ENCODE peak calls at places on chromosomes 6 and 20, in four cellular contexts. One of them, this sample, is unnamed.
A peak's percentile ranks its signal among the peaks of the same experiment; 100 is the strongest.

GRCh38 chr6:157269261-157269794 is 54.0 kb downstream of the TMEM242 start:
- DNase-seq in K562: no peak
- DNase-seq in GM12878: no peak
- DNase-seq in H1: no peak
- DNase-seq in this sample: no peak

GRCh38 chr6:43916924-43917877 is 147.2 kb downstream of the VEGFA start:
- DNase-seq in K562: no peak
- DNase-seq in H1: no peak
- DNase-seq in GM12878: no peak
- DNase-seq in this sample: no peak

GRCh38 chr6:31114970-31115849 is 610 bp downstream of the PSORS1C1 start:
- DNase-seq in H1: no peak
- DNase-seq in K562: peak; percentile 48
- DNase-seq in GM12878: no peak
- DNase-seq in this sample: peak; percentile 58

GRCh38 chr6:55180258-55180657 is 5.9 kb downstream of the HCRTR2 start:
- DNase-seq in K562: no peak
- DNase-seq in H1: no peak
- DNase-seq in GM12878: no peak
- DNase-seq in this sample: no peak

GRCh38 chr6:148968636-148969270 is 221.9 kb downstream of the UST start:
- DNase-seq in GM12878: no peak
- DNase-seq in K562: no peak
- DNase-seq in H1: no peak
- DNase-seq in this sample: no peak

GRCh38 chr20:31606928-31607639 is 2.0 kb downstream of the ID1 start:
- DNase-seq in H1: no peak
- DNase-seq in K562: peak; percentile 94
- DNase-seq in GM12878: no peak
- DNase-seq in this sample: peak; percentile 93

GRCh38 chr6:111813247-111814162 is 59.7 kb downstream of the FYN start:
- DNase-seq in H1: no peak
- DNase-seq in K562: no peak
- DNase-seq in GM12878: no peak
- DNase-seq in this sample: no peak

GRCh38 chr20:44832724-44833123 is 22.4 kb upstream of the RIMS4 start:
- DNase-seq in H1: no peak
- DNase-seq in GM12878: no peak
- DNase-seq in K562: no peak
- DNase-seq in this sample: peak; percentile 23

GRCh38 chr6:24064106-24064505 is 61.9 kb upstream of the NRSN1 start:
- DNase-seq in H1: no peak
- DNase-seq in K562: peak; percentile 6
- DNase-seq in GM12878: no peak
- DNase-seq in this sample: peak; percentile 15

GRCh38 chr6:149054559-149055194 is 262.8 kb upstream of the TAB2 start:
- DNase-seq in GM12878: peak; percentile 86
- DNase-seq in K562: no peak
- DNase-seq in H1: no peak
- DNase-seq in this sample: no peak

GRCh38 chr20:25280051-25280573 is 32.2 kb downstream of the PYGB start:
- DNase-seq in H1: no peak
- DNase-seq in K562: no peak
- DNase-seq in GM12878: no peak
- DNase-seq in this sample: no peak

GRCh38 chr6:46876126-46876525 is 45.6 kb downstream of the ADGRF5 start:
- DNase-seq in GM12878: no peak
- DNase-seq in H1: peak; percentile 27
- DNase-seq in K562: no peak
- DNase-seq in this sample: peak; percentile 28

GRCh38 chr6:75882734-75883133 is 133.7 kb downstream of the MYO6 start:
- DNase-seq in H1: no peak
- DNase-seq in GM12878: no peak
- DNase-seq in K562: no peak
- DNase-seq in this sample: no peak

GRCh38 chr20:2815242-2815900 is 584 bp downstream of the C20orf141 start:
- DNase-seq in K562: no peak
- DNase-seq in H1: no peak
- DNase-seq in GM12878: no peak
- DNase-seq in this sample: no peak

GRCh38 chr6:53579338-53579737 is 34.4 kb upstream of the GCLC start:
- DNase-seq in GM12878: no peak
- DNase-seq in K562: no peak
- DNase-seq in H1: no peak
- DNase-seq in this sample: no peak

GRCh38 chr6:43120101-43120730 is 44.1 kb downstream of the PTK7 start:
- DNase-seq in GM12878: no peak
- DNase-seq in K562: no peak
- DNase-seq in H1: no peak
- DNase-seq in this sample: no peak

GRCh38 chr6:48928937-48929336 is 534.1 kb downstream of the MMUT start:
- DNase-seq in H1: no peak
- DNase-seq in GM12878: no peak
- DNase-seq in K562: no peak
- DNase-seq in this sample: no peak

GRCh38 chr6:2971420-2972218 is at the start of gene SERPINB6:
- DNase-seq in K562: peak; percentile 83
- DNase-seq in H1: no peak
- DNase-seq in GM12878: no peak
- DNase-seq in this sample: no peak

GRCh38 chr20:57197352-57198198 is 68.9 kb downstream of the BMP7 start:
- DNase-seq in K562: no peak
- DNase-seq in H1: no peak
- DNase-seq in GM12878: no peak
- DNase-seq in this sample: no peak

GRCh38 chr20:53080969-53081871 is 109.1 kb downstream of the TSHZ2 start:
- DNase-seq in H1: peak; percentile 7
- DNase-seq in K562: no peak
- DNase-seq in GM12878: no peak
- DNase-seq in this sample: no peak
- TF ChIP-seq EGR1 in H1: no peak
- TF ChIP-seq EGR1 in K562: no peak
- TF ChIP-seq EGR1 in GM12878: no peak
- TF ChIP-seq EGR1 in this sample: no peak

GRCh38 chr6:104754788-104755409 is 104.8 kb downstream of the HACE1 start:
- DNase-seq in K562: no peak
- DNase-seq in GM12878: no peak
- DNase-seq in H1: no peak
- DNase-seq in this sample: no peak
- TF ChIP-seq ZNF274 in K562: no peak
- TF ChIP-seq ZNF274 in GM12878: no peak
- TF ChIP-seq ZNF274 in H1: no peak
- TF ChIP-seq ZNF274 in this sample: no peak

GRCh38 chr6:11229267-11230043 is 3.0 kb downstream of the NEDD9 start:
- DNase-seq in H1: no peak
- DNase-seq in GM12878: no peak
- DNase-seq in K562: no peak
- DNase-seq in this sample: no peak
- TF ChIP-seq POLR2A in H1: no peak
- TF ChIP-seq POLR2A in GM12878: no peak
- TF ChIP-seq POLR2A in K562: no peak
- TF ChIP-seq POLR2A in this sample: no peak

DNA sequence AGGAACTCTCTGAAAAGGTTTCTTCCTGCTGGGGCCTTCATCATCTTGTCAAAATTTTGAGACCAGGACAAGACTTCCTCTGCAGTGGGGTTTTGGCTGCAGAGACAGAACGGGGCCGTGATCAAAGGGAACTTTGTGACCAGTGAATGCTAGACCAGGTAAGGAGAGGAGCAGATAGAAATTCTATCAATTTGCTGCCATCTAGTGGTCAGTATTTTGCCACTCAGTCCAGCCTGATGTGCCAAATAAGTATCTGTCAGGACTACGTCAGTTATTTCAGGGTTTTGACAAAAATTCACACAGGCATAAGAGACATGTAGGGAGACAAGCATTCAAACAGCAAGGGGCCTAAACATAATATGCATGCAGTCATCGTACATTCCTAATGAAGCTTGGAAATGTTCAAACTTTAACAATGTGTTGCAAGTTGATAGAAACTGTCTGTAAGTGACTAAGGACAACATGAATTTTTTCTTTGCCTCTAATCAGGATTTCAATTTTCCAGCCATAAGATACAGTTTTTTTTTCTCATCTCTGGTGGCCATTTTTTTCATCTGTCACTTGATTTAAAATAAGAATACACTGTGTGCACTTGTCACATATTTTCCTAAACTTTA is 22.0 kb upstream of the MTRF1L start:
- DNase-seq in H1: peak; percentile 19
- DNase-seq in K562: peak; percentile 80
- DNase-seq in GM12878: peak; percentile 45
- DNase-seq in this sample: peak; percentile 51
- TF ChIP-seq EGR1 in H1: no peak
- TF ChIP-seq EGR1 in K562: no peak
- TF ChIP-seq EGR1 in GM12878: no peak
- TF ChIP-seq EGR1 in this sample: no peak

DNA sequence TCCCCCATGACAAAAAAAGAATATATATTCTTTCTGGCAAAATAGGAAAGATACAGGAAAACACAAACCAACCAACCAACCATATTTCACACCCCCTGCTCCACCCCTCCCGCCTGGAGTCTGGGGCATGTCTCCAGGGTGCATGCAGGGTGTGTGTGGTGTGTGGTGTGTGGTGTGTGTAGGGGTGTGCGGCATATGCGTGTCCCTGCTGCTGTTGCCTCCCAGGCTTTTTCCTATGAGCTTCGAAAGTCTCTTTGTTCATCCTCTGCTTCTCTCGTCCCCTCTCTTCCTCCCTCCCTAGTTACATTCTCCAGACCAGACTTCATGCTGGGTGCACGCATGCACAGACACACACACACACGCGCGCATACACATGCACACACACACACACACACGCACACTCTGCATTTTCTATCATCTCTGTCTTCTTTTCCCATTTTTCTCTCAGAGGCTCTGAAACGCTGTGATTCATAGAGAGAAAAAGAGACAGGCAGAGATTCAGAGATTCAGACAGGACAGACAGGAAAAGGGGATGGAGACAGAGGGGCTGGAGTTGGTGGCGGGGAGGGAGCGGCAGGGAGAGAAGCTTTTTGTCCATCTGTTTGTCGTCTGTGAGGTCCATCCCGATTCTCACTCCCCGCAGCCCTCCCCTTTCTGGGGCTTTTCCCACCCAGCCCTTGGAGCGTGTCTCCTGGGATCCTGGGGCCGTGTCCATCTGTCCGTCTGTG is 62.4 kb downstream of the SRC start:
- DNase-seq in K562: no peak
- DNase-seq in GM12878: no peak
- DNase-seq in H1: no peak
- DNase-seq in this sample: no peak
- TF ChIP-seq ZNF274 in K562: no peak
- TF ChIP-seq ZNF274 in GM12878: no peak
- TF ChIP-seq ZNF274 in H1: no peak
- TF ChIP-seq ZNF274 in this sample: no peak

GRCh38 chr20:38471245-38471644 is 1.4 kb upstream of the RALGAPB start:
- DNase-seq in H1: no peak
- DNase-seq in GM12878: no peak
- DNase-seq in K562: no peak
- DNase-seq in this sample: no peak

GRCh38 chr20:38473353-38473795 is 731 bp downstream of the RALGAPB start:
- DNase-seq in H1: no peak
- DNase-seq in GM12878: no peak
- DNase-seq in K562: peak; percentile 70
- DNase-seq in this sample: no peak

GRCh38 chr20:38472513-38473352 is at the start of gene RALGAPB:
- DNase-seq in K562: peak; percentile 100
- DNase-seq in H1: peak; percentile 99
- DNase-seq in GM12878: peak; percentile 98
- DNase-seq in this sample: peak; percentile 98

GRCh38 chr20:38477747-38478146 is 5.1 kb downstream of the RALGAPB start:
- DNase-seq in H1: no peak
- DNase-seq in GM12878: no peak
- DNase-seq in K562: no peak
- DNase-seq in this sample: no peak

GRCh38 chr20:38471987-38472512 is 593 bp upstream of the RALGAPB start:
- DNase-seq in GM12878: no peak
- DNase-seq in K562: no peak
- DNase-seq in H1: no peak
- DNase-seq in this sample: no peak
- TF ChIP-seq POLR2A in GM12878: no peak
- TF ChIP-seq POLR2A in K562: no peak
- TF ChIP-seq POLR2A in H1: no peak
- TF ChIP-seq POLR2A in this sample: no peak

GRCh38 chr6:117548797-117549301 is 53.5 kb downstream of the GOPC start:
- DNase-seq in K562: no peak
- DNase-seq in GM12878: no peak
- DNase-seq in H1: no peak
- DNase-seq in this sample: no peak
- TF ChIP-seq EGR1 in K562: no peak
- TF ChIP-seq EGR1 in GM12878: no peak
- TF ChIP-seq EGR1 in H1: no peak
- TF ChIP-seq EGR1 in this sample: no peak

DNA sequence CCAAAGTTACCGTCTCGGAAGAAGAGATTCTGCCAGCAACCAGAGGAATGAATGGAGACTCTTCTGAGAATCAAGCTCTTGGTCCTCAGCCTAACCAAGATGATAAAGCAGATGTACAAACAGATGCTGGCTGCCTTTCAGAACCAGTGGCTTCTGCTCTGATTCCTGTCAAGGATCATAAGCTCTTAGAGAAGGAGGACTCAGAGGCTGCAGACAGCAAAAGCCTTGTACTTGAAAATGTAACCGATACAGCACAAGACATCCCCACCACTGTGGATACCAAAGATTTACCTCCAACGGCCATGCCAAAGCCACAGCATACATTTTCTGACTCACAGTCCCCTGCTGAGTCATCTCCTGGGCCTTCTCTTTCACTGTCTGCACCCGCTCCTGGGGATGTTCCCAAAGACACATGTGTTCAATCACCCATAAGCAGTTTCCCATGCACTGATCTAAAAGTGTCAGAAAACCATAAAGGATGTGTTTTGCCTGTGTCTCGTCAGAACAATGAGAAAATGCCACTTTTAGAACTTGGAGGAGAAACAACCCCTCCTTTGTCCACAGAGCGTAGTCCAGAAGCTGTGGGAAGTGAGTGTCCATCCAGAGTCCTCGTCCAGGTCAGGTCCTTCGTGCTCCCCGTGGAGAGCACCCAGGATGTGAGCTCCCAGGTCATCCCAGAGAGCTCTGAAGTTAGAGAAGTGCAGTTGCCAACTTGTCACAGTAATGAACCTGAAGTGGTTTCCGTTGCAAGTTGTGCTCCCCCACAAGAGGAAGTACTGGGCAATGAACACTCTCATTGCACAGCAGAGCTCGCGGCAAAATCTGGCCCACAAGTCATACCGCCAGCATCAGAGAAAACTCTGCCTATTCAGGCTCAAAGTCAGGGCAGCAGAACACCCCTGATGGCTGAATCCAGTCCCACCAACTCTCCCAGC is 109.6 kb downstream of the RTN4IP1 start:
- DNase-seq in GM12878: peak; percentile 89
- DNase-seq in H1: no peak
- DNase-seq in K562: peak; percentile 77
- DNase-seq in this sample: peak; percentile 42
- TF ChIP-seq ZNF274 in GM12878: no peak
- TF ChIP-seq ZNF274 in H1: no peak
- TF ChIP-seq ZNF274 in K562: no peak
- TF ChIP-seq ZNF274 in this sample: no peak

This sample was measured in HCT116.